ENCODE peak calls at places on chromosomes 7 and 10, in seven cellular contexts. B is neural progenitor cell; N is tibial artery; O is brain microvascular endothelial cell; T is naive thymus-derived CD4-positive, alpha-beta T cell; V is fibroblast of lung; U is mammary epithelial cell. P is an unnamed sample.

GRCh38 chr10:88117227-88117626 is 253.8 kb downstream of the PTEN start:
- DNase-seq in B (no peak), O (no peak), U (no peak), T (no peak), V (no peak), N (no peak), P (no peak)

GRCh38 chr7:46478046-46478445 is 557.0 kb upstream of the IGFBP3 start:
- DNase-seq in T (no peak), N (no peak), U (peak), O (peak), V (peak), B (no peak), P (no peak)

GRCh38 chr10:120458432-120458831 is 1.4 kb downstream of the PLPP4 start:
- DNase-seq in V (no peak), N (no peak), U (no peak), B (no peak), O (no peak), T (no peak), P (no peak)

GRCh38 chr7:749121-749520 is 22.0 kb upstream of the PRKAR1B start:
- DNase-seq in N (peak), O (peak), T (no peak), B (no peak), U (no peak), V (no peak), P (no peak)

GRCh38 chr7:47423196-47423595 is 158.7 kb downstream of the TNS3 start:
- DNase-seq in B (no peak), T (no peak), N (peak), V (no peak), U (no peak), O (no peak), P (no peak)

GRCh38 chr10:59012839-59013238 is 163.6 kb upstream of the PHYHIPL start:
- DNase-seq in O (no peak), N (no peak), U (no peak), T (no peak), B (no peak), V (no peak), P (no peak)

GRCh38 chr10:35458500-35459448 is 122.5 kb downstream of the CCNY start:
- DNase-seq in V (no peak), N (no peak), U (peak), B (no peak), O (no peak), T (no peak), P (no peak)

GRCh38 chr7:99308461-99309074 is 17.1 kb upstream of the ARPC1A start:
- DNase-seq in N (peak), O (no peak), V (no peak), U (peak), B (no peak), T (no peak), P (no peak)

GRCh38 chr10:91434041-91434440 is 23.9 kb downstream of the HECTD2 start:
- DNase-seq in O (peak), V (peak), N (no peak), B (no peak), T (no peak), U (peak), P (no peak)

GRCh38 chr7:158820656-158821055 is 8.7 kb downstream of the ESYT2 start:
- DNase-seq in T (no peak), N (no peak), U (no peak), B (no peak), O (no peak), V (peak), P (no peak)

GRCh38 chr7:106110885-106111670 is 1.0 kb downstream of the SYPL1 start:
- DNase-seq in O (peak), U (no peak), V (peak), T (no peak), N (no peak), B (peak), P (peak)

GRCh38 chr10:95360122-95360715 is 69.4 kb upstream of the PDLIM1 start:
- DNase-seq in O (peak), B (no peak), T (no peak), V (peak), U (peak), N (no peak), P (no peak)

GRCh38 chr10:117373848-117374505 is 1.3 kb downstream of the PDZD8 start:
- DNase-seq in T (peak), O (no peak), N (peak), V (peak), B (peak), U (peak), P (peak)

GRCh38 chr10:63137306-63137705 is 4.2 kb downstream of the NRBF2 start:
- DNase-seq in B (no peak), U (no peak), O (peak), T (no peak), N (no peak), V (peak), P (no peak)

GRCh38 chr7:93629291-93629801 is 54.8 kb upstream of the CALCR start:
- DNase-seq in B (no peak), V (no peak), N (no peak), O (no peak), U (no peak), T (no peak), P (no peak)

GRCh38 chr7:51259766-51260165 is 56.8 kb downstream of the COBL start:
- DNase-seq in T (no peak), V (no peak), B (no peak), N (no peak), O (no peak), U (no peak), P (no peak)

GRCh38 chr7:92006046-92006445 is 65.4 kb downstream of the AKAP9 start:
- DNase-seq in N (no peak), O (no peak), B (no peak), V (no peak), U (no peak), T (no peak), P (no peak)

GRCh38 chr7:32042900-32043299 is 27.3 kb downstream of the PDE1C start:
- DNase-seq in B (no peak), U (no peak), O (no peak), V (no peak), N (no peak), T (no peak), P (no peak)

GRCh38 chr7:80678703-80679102 is 40.3 kb downstream of the CD36 start:
- DNase-seq in T (no peak), B (no peak), N (no peak), U (no peak), V (no peak), O (no peak), P (no peak)

GRCh38 chr7:28588606-28589005 is 176.3 kb downstream of the CREB5 start:
- DNase-seq in U (no peak), O (no peak), V (no peak), N (no peak), T (no peak), B (no peak), P (no peak)

GRCh38 chr7:111711426-111712065 is 149.3 kb upstream of the IMMP2L start:
- DNase-seq in T (no peak), U (peak), B (no peak), O (no peak), N (no peak), V (peak), P (no peak)

GRCh38 chr10:132575320-132576201 is 38.0 kb downstream of the INPP5A start:
- DNase-seq in V (peak), N (peak), T (no peak), O (peak), B (no peak), U (no peak), P (no peak)

GRCh38 chr7:26376208-26376917 is 84.7 kb downstream of the SNX10 start:
- DNase-seq in O (no peak), N (no peak), V (no peak), B (peak), U (no peak), T (no peak), P (peak)

GRCh38 chr10:91856637-91857036 is 52.6 kb downstream of the FGFBP3 start:
- DNase-seq in N (no peak), U (no peak), O (no peak), V (peak), B (peak), T (no peak), P (no peak)

GRCh38 chr7:133299620-133300019 is 46.7 kb downstream of the EXOC4 start:
- DNase-seq in T (no peak), B (no peak), V (no peak), O (no peak), N (no peak), U (no peak), P (no peak)

GRCh38 chr10:30453764-30454527 is 20.0 kb downstream of the MAP3K8 start:
- DNase-seq in T (no peak), V (no peak), B (no peak), U (no peak), N (no peak), O (no peak), P (no peak)

GRCh38 chr10:30454744-30455498 is 20.9 kb downstream of the MAP3K8 start:
- DNase-seq in T (no peak), N (no peak), O (peak), B (no peak), V (peak), U (no peak), P (no peak)

GRCh38 chr10:30455816-30456215 is 21.8 kb downstream of the MAP3K8 start:
- DNase-seq in O (no peak), T (no peak), U (no peak), B (no peak), V (no peak), N (no peak), P (no peak)

GRCh38 chr10:30459283-30459682 is 25.3 kb downstream of the MAP3K8 start:
- DNase-seq in B (no peak), V (no peak), N (peak), O (peak), T (no peak), U (no peak), P (no peak)

DNA sequence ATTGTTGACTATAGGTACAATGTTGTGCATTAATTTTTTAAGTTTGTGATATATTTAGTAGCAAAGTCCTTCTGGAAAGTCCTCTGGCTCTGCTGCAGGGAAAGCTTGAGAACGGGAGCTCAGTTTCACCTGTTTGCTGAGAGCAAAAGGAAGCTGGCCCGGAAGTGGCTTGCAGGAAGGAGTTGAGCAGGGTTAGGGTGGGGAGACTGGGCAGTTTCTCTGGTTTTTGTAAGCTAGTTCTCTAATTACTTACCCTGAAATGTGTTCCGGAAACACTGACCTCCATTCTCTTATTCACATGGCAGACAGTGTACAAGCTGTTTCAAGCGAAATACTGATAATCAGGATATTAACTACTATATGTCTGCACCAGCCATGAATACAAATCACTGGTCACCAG is 22.3 kb downstream of the MAP3K8 start:
- DNase-seq in N (no peak), O (no peak), T (no peak), V (no peak), B (no peak), U (no peak), P (no peak)
- H3K27ac ChIP-seq in N (peak), O (no peak), T (no peak), V (peak), B (no peak), U (no peak), P (peak)

DNA sequence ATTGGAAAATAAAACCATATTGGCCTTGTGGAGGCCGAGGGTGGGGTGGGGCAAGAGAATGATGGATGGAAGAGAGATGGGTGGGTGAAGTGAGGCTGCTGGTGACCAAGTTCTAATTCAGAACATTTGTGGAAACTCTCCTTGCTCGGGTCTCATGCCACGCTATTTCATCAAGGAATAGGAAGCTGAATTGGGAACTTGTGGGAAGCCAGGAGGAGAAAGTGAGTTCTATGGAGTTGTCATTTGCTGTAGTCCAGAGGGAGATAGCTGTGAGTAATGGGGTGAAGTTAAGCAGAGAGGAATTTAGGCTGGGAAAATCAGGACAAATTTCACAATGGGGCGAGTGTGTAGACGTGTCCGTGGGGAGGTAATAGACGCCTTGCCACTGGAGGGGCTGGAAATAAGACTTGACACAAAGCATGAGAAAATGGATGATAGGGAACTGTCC is 339.2 kb downstream of the LRMDA start:
- DNase-seq in B (no peak), N (no peak), V (peak), T (no peak), O (no peak), U (no peak), P (no peak)
- H3K4me3 ChIP-seq in B (no peak), N (no peak), V (no peak), T (no peak), O (no peak), U (no peak), P (no peak)

DNA sequence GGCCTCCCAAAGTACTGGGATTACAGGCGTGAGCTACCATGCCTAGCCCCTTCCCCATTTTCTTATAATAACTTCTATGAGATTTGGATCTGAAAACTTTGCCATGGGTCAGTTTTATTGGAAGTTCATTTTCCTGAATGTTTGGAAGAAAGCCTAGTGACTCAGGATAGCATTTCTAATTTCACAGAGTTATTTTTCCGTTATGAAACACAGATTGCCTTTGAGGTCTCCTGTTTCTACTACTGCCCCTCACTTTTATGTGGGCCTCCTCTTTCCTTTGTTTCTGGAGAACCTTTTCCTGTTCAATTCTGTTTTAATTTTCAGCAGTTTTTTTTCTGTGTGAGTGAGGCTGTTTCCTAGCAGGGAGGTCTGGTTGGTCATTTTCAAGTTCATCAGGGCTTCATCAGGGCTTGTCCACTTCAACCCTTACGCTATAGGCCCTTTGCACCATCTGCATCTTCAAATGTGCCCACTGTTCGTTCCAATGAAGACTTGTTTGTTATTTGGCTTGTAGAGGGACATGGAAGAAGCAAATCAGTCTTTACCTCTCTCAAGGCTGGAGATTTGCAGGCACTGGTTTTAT is 58.7 kb downstream of the BMPR1A start:
- DNase-seq in O (no peak), B (no peak), N (no peak), T (no peak), U (no peak), V (peak), P (no peak)
- H3K27ac ChIP-seq in O (no peak), B (no peak), N (peak), T (no peak), U (no peak), V (no peak), P (no peak)

GRCh38 chr7:3301831-3302618 is 973 bp downstream of the SDK1 start:
- DNase-seq in T (no peak), N (peak), V (peak), O (no peak), B (peak), U (no peak), P (peak)
- H3K4me3 ChIP-seq in T (peak), N (peak), V (peak), O (peak), B (peak), U (no peak), P (peak)

GRCh38 chr7:24972991-24973390 is 7.0 kb downstream of the OSBPL3 start:
- DNase-seq in N (no peak), T (no peak), U (peak), V (peak), B (no peak), O (peak), P (no peak)
- H3K27ac ChIP-seq in N (no peak), T (no peak), U (peak), V (peak), B (no peak), O (peak), P (no peak)

GRCh38 chr7:15829689-15830088 is 143.2 kb upstream of the MEOX2 start:
- DNase-seq in T (no peak), O (no peak), U (no peak), V (peak), B (no peak), N (peak), P (no peak)
- H3K4me3 ChIP-seq in T (no peak), O (no peak), U (no peak), V (no peak), B (no peak), N (no peak), P (no peak)

DNA sequence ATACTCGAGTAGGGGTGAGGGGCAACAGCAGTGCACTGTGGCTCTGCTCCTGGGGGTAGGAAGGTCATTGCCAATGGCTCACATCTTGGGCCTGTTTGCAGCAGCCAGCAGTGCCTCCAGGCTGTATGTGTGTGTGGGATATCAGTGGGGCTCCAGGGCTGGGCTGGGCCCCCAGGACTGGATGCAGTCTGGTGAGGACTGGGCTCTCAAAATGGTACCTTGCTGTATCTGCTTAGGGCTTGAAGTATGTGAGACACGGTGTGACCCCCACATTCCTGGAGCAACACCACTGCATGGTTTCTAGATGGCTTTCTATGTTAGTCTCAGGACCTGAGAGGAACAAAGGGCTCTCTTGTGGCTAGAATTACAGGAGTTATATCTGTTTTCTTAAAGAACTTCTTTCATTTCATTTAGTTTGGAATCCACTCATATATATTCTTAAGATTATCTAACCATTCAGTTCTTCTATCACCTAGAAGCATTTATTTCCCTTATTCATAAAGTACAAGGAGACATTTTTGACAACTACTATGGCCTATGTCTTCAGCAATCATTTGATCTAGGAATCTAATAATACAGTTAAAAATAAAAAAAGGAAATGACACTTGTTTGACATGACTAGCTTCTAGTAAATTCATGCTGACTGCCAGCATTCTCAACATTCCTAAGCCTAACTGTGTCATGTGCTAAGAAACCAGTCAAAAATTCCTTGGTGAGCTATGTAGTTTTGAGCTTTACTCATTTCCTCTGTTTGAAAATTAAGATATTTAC is 443.2 kb upstream of the SEMA3A start:
- DNase-seq in B (peak), U (peak), V (peak), T (no peak), O (peak), N (no peak), P (no peak)
- H3K27ac ChIP-seq in B (no peak), U (peak), V (peak), T (no peak), O (peak), N (no peak), P (no peak)

GRCh38 chr7:139829654-139830130 is 628 bp downstream of the TBXAS1 start:
- DNase-seq in U (no peak), B (no peak), O (no peak), V (peak), N (no peak), T (no peak), P (peak)
- H3K4me3 ChIP-seq in U (no peak), B (no peak), O (no peak), V (no peak), N (peak), T (no peak), P (no peak)

P was measured in CD4-positive, alpha-beta memory T cell.